ENCODE peak calls at places on chromosomes 12 and 14, in eight cellular contexts. G is ovary; D is A549; H is fibroblast of lung; F is H1; K is naive thymus-derived CD4-positive, alpha-beta T cell; L is heart left ventricle; M is PC-9. A is an unnamed sample.

GRCh38 chr14:56199095-56199975 is 81.1 kb downstream of the PELI2 start:
- DNase-seq in G (no peak), D (peak; percentile 63), H (peak; percentile 98), F (no peak), K (no peak), L (peak; percentile 43), M (no peak), A (peak; percentile 27)

GRCh38 chr12:19963972-19964371 is 404.4 kb upstream of the PDE3A start:
- DNase-seq in G (no peak), D (no peak), H (peak; percentile 36), F (no peak), K (no peak), L (no peak), M (no peak), A (no peak)

GRCh38 chr12:103952497-103952896 is 13.2 kb upstream of the TDG start:
- DNase-seq in G (no peak), D (no peak), H (no peak), F (no peak), K (no peak), L (no peak), M (no peak), A (no peak)

GRCh38 chr14:44962573-44963528 is 861 bp downstream of the TOGARAM1 start:
- DNase-seq in G (peak; percentile 77), D (no peak), H (peak; percentile 64), F (no peak), K (no peak), L (peak; percentile 63), M (no peak), A (peak; percentile 34)

GRCh38 chr14:66426451-66426850 is 59.7 kb upstream of the CCDC196 start:
- DNase-seq in G (no peak), D (no peak), H (no peak), F (no peak), K (no peak), L (no peak), M (peak; percentile 11), A (no peak)

GRCh38 chr14:91310620-91311283 is 66.2 kb upstream of the GPR68 start:
- DNase-seq in G (no peak), D (no peak), H (no peak), F (no peak), K (peak; percentile 44), L (no peak), M (no peak), A (no peak)

GRCh38 chr12:115660211-115660805 is 617.2 kb downstream of the MED13L start:
- DNase-seq in G (no peak), D (no peak), H (no peak), F (no peak), K (no peak), L (peak; percentile 47), M (no peak), A (peak; percentile 96)

GRCh38 chr12:95701275-95701674 is 89.3 kb downstream of the NTN4 start:
- DNase-seq in G (no peak), D (no peak), H (peak; percentile 42), F (no peak), K (no peak), L (no peak), M (peak; percentile 37), A (no peak)

GRCh38 chr12:93793983-93794382 is 116.8 kb downstream of the CRADD start:
- DNase-seq in G (no peak), D (no peak), H (peak; percentile 69), F (no peak), K (no peak), L (no peak), M (no peak), A (no peak)

GRCh38 chr14:69101331-69101826 is 51.5 kb downstream of the DCAF5 start:
- DNase-seq in G (no peak), D (peak; percentile 45), H (peak; percentile 87), F (no peak), K (no peak), L (no peak), M (peak; percentile 65), A (peak; percentile 88)

GRCh38 chr12:52082026-52082667 is 2.6 kb downstream of the SMIM41 start:
- DNase-seq in G (peak; percentile 83), D (no peak), H (peak; percentile 63), F (no peak), K (no peak), L (peak; percentile 62), M (no peak), A (no peak)

GRCh38 chr12:57766464-57767311 is at the start of gene CYP27B1:
- DNase-seq in G (peak; percentile 68), D (no peak), H (peak; percentile 33), F (peak; percentile 72), K (no peak), L (no peak), M (no peak), A (no peak)

GRCh38 chr12:5166976-5167375 is 123.3 kb downstream of the KCNA5 start:
- DNase-seq in G (no peak), D (no peak), H (peak; percentile 98), F (no peak), K (no peak), L (no peak), M (no peak), A (no peak)

GRCh38 chr14:36264107-36264506 is 56.3 kb downstream of the MBIP start:
- DNase-seq in G (no peak), D (no peak), H (no peak), F (no peak), K (no peak), L (no peak), M (no peak), A (no peak)

GRCh38 chr12:80593766-80594165 is 113.7 kb upstream of the MYF6 start:
- DNase-seq in G (no peak), D (no peak), H (peak; percentile 98), F (no peak), K (no peak), L (no peak), M (no peak), A (no peak)

GRCh38 chr14:55388160-55388559 is 23.5 kb downstream of the ATG14 start:
- DNase-seq in G (no peak), D (no peak), H (peak; percentile 90), F (no peak), K (no peak), L (no peak), M (no peak), A (no peak)

GRCh38 chr14:35631071-35631805 is 97.3 kb downstream of the INSM2 start:
- DNase-seq in G (no peak), D (no peak), H (peak; percentile 5), F (no peak), K (no peak), L (no peak), M (no peak), A (no peak)

GRCh38 chr12:3564411-3564810 is 73.4 kb downstream of the PRMT8 start:
- DNase-seq in G (no peak), D (no peak), H (no peak), F (no peak), K (no peak), L (no peak), M (no peak), A (no peak)

GRCh38 chr12:6987956-6988573 is 17.4 kb downstream of the EMG1 start:
- DNase-seq in G (no peak), D (no peak), H (no peak), F (no peak), K (no peak), L (no peak), M (no peak), A (peak; percentile 43)

GRCh38 chr14:21668377-21668776 is 5.2 kb downstream of the OR4E1 start:
- DNase-seq in G (no peak), D (no peak), H (no peak), F (no peak), K (no peak), L (no peak), M (no peak), A (no peak)

DNA sequence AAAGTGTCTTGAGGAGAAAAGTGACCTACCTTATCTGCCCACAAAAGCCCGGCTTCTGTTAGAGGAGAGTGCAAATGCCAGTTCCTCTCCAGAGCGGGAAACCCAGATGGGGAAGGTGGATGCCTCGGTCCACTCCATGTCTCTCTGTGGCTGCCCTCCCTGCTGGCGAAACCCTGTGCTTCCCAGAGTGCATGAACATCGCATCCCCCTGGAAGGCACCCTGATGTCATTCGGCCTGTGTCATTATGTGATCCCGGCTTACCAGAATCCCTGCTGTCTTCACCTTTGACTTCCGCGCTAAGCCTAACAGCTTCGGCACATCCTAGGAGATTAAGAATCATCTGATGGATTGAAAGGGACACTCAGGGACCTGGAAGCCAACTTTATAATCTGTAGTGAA is 6.5 kb downstream of the MLXIP start:
- DNase-seq in G (no peak), D (no peak), H (no peak), F (no peak), K (no peak), L (no peak), M (no peak), A (no peak)
- H3K4me1 ChIP-seq in G (peaks cover 34% of the 10 kb centered on the region), D (peaks cover 54% of the 10 kb centered on the region), H (peaks cover 24% of the 10 kb centered on the region), F (peaks cover 2% of the 10 kb centered on the region), K (peaks cover 24% of the 10 kb centered on the region), L (peaks cover 94% of the 10 kb centered on the region), M (peaks cover 26% of the 10 kb centered on the region), A (peaks cover 10% of the 10 kb centered on the region)

GRCh38 chr12:92538970-92539749 is 163.6 kb upstream of the PLEKHG7 start:
- DNase-seq in G (no peak), D (no peak), H (peak; percentile 90), F (no peak), K (no peak), L (no peak), M (peak; percentile 89), A (peak; percentile 60)
- H3K4me1 ChIP-seq in G (peaks cover 19% of the 10 kb centered on the region), D (peaks cover 16% of the 10 kb centered on the region), H (no peaks in the 10 kb centered on the region), F (peaks cover 6% of the 10 kb centered on the region), K (peaks cover 44% of the 10 kb centered on the region), L (peaks cover 60% of the 10 kb centered on the region), M (peaks cover 45% of the 10 kb centered on the region), A (peaks cover 22% of the 10 kb centered on the region)

DNA sequence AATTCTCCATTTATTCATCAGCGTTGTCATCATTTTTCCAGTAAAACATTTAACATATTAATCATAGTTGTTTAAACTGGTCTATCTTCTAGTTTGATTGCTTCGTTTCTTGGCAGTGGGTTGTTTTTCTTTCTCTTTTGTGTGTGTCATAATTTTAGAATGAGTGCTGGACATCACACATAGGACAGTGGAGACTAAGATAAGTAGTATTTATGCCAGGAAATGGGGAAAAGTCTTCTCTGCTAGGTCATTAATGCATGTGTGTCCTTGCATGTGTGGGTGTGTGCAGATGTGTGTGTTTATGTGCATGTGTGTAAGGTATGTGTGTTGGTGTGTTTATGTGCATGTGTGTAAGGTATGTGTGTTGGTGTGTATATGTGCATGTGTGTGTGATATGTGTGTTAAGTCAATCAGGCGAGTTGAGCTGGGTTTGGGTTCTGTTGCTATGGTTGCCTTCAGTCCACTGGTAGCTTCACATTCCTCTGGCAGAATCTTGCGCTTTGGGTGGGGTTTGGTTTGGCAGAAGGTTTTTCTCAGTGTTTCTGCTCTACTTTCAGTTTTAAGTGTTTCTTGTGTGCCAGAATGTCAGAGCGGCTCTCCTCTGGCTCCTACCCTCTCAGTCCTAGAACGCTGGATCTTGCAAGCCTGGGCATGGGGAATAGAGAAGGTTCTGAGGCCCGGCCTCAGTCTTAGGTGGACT is 7.8 kb upstream of the ADGRD1 start:
- DNase-seq in G (no peak), D (no peak), H (no peak), F (no peak), K (no peak), L (no peak), M (no peak), A (no peak)
- H3K4me1 ChIP-seq in G (peaks cover 11% of the 10 kb centered on the region), D (no peaks in the 10 kb centered on the region), H (no peaks in the 10 kb centered on the region), F (peaks cover 4% of the 10 kb centered on the region), K (no peaks in the 10 kb centered on the region), L (peaks cover 6% of the 10 kb centered on the region), M (no peaks in the 10 kb centered on the region), A (no peaks in the 10 kb centered on the region)

DNA sequence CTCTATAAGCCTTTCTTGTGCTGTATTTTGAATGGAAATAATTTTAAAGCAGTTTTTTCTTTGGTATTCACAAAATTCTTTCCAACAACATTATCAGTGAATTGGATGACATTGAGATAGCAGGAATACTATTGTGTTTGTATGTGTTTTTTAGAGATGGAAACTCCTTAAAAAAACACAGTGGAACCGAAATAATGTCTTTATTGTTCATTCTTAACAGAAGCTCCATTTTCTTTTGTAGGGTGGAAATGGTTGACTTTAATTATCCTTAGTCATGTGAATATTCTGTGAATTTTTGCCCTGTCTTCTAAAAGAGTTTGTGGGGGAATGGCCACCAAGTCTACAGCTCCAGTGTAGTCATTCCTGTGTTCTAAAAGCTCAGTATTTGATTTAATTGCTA is 45.9 kb downstream of the NPAS3 start:
- DNase-seq in G (no peak), D (no peak), H (no peak), F (no peak), K (no peak), L (no peak), M (no peak), A (no peak)
- H3K4me1 ChIP-seq in G (no peaks in the 10 kb centered on the region), D (no peaks in the 10 kb centered on the region), H (no peaks in the 10 kb centered on the region), F (no peaks in the 10 kb centered on the region), K (no peaks in the 10 kb centered on the region), L (no peaks in the 10 kb centered on the region), M (no peaks in the 10 kb centered on the region), A (no peaks in the 10 kb centered on the region)

A was measured in small intestine.